ENCODE peak calls at places on chromosome 22, in five cellular contexts. K is uterus, V is endothelial cell of umbilical vein, F is HCT116, X is epithelial cell of esophagus. B is an unnamed sample.

GRCh38 chr22:37764622-37765021 is 43.1 kb upstream of the GCAT start:
- DNase-seq in X (no peak), V (no peak), K (no peak), F (no peak), B (no peak)

GRCh38 chr22:41501209-41501608 is 32.3 kb downstream of the ACO2 start:
- DNase-seq in F (no peak), K (no peak), X (peak), V (peak), B (no peak)

GRCh38 chr22:27108425-27109114 is 451.2 kb downstream of the MIAT start:
- DNase-seq in V (peak), X (peak), K (peak), F (no peak), B (no peak)

GRCh38 chr22:33114570-33114969 is 56.4 kb upstream of the SYN3 start:
- DNase-seq in V (no peak), X (no peak), K (no peak), F (no peak), B (peak)

GRCh38 chr22:35349704-35350538 is 31.0 kb upstream of the HMOX1 start:
- DNase-seq in F (no peak), K (peak), V (no peak), X (no peak), B (peak)

GRCh38 chr22:43136255-43136654 is 6.9 kb downstream of the MCAT start:
- DNase-seq in F (no peak), K (no peak), X (peak), V (peak), B (peak)

GRCh38 chr22:43407591-43407990 is 4.2 kb upstream of the MPPED1 start:
- DNase-seq in V (no peak), F (no peak), X (no peak), K (no peak), B (no peak)

GRCh38 chr22:44112191-44112590 is 68.5 kb upstream of the PARVG start:
- DNase-seq in K (no peak), V (no peak), F (no peak), X (no peak), B (no peak)

GRCh38 chr22:36455571-36456458 is 25.6 kb downstream of the TXN2 start:
- DNase-seq in V (no peak), F (no peak), X (no peak), K (no peak), B (no peak)

GRCh38 chr22:44431256-44431655 is 66.8 kb downstream of the RTL6 start:
- DNase-seq in X (no peak), K (no peak), F (no peak), V (no peak), B (no peak)

GRCh38 chr22:47213571-47214230 is 451.3 kb downstream of the TBC1D22A start:
- DNase-seq in V (no peak), K (no peak), X (no peak), F (peak), B (no peak)

GRCh38 chr22:19430890-19431541 is 517 bp downstream of the HIRA start:
- DNase-seq in X (peak), V (peak), F (no peak), K (peak), B (peak)
- TF ChIP-seq CTCF in X (peak), V (peak), F (peak), K (no peak), B (peak)

DNA sequence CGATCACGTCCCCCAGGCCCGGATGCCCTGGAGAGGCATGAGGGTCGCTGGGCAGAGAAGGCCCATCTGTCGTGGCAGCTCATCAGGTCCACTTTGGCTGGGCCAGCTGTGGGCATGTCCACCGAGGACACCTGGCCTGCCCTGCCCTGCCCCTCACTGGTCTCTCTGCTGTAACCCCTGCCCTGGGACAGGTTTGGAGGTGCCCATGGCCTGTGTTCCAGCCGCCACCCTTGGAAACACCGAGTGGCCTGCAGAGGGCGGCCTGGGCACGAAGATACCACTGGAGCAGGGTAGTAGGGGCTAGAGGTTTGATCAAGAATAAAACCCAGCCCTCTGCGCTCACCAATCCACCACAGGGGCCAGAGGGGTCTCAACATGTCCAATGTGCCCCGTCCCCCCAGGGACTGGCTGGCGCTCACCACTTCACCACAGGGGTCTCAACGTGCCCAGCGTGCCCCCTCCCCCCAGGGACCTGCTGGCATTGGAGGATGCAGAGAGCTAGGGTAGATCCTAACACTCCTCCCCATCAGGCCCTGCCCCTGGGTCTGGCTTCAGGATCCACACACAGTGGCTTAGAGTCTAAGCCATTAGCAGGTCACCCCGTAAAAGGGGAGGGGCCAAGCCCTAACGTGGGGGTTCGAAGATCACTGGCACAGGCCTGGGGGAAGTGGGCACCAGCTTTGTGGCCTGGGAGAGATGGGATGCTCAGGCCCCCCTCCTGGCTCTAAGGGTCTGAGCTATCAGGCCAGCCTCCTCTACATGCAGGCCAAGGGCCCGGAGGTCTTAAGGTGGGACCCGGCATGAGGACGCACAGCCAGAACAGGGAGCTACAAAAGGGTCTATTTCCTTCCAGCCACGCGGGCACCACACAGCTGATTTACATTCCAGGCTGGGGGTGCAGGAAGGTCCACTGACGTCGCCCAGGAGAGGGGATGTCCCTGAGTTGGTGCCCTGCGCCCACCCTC is 1.3 kb upstream of the HDAC10 start:
- DNase-seq in K (peak), V (peak), X (peak), F (no peak), B (no peak)
- H3K4me3 ChIP-seq in K (no peak), V (no peak), X (no peak), F (no peak), B (no peak)

DNA sequence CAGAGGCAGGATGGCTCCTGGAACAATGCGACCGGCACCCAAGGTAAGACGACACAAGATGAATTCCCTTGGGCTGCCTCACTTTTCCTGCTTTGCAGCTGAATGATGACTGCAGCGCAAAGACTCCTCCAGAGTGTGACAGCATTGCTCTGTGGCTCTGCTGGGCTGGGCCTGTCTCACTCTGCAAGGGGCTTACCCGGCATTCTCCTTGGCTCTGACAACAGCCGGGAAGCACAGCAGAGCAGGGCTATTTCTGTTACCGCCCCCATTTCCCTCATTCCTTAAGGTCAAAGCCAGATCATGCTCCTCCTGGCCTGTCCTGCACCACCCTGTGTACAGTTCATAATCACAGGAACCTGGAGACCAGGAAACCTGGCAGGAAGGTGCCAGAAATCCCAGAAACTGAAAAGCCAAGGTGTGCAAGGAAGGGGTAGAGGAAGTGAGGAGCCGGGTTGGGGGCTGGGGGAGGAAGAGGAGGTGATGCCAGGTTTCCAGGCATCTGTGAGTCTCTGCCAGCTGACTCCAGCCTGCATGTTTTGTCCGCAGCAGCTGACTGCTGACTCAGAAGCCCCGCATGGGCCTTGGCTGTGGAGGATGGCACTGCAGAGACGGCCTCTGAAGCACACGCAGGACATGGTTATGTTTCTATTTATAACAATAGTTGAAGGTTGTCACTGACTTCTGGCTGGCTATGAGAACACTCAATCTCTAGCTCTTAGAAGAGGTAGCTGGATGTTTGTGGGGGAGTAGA is 113.6 kb downstream of the MICAL3 start:
- DNase-seq in K (peak), F (no peak), V (peak), X (peak), B (peak)
- TF ChIP-seq CTCF in K (peak), F (no peak), V (peak), X (no peak), B (peak)

DNA sequence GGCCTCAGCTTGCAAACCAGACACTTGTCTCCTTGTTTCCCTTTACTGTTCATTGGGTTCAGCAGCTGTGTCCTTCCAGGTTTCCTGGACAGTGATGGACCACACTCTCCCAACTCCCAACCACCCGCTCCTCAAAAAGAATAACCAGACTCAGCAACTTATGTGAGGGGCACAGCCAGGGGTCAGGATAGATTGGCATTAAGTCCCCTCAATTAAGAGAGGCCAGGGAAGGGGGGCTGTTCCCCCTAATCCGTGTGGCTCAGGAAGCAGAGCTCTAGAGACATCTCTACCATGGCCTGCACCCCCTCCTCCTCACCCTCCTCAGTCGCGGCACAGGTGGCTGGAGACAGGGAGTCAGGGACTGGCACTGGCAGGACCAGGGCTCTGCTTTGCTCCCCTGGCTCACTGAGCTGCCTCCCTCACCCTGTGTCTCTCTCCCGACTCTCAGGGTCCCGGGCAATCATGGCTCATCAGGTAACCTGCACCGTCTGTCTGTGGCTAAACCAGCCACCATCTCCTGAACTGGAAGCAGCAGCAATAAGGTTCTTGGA is 111.7 kb downstream of the ZNF280B start:
- DNase-seq in V (no peak), F (no peak), K (no peak), X (no peak), B (no peak)
- H3K4me3 ChIP-seq in V (no peak), F (no peak), K (no peak), X (no peak), B (no peak)

DNA sequence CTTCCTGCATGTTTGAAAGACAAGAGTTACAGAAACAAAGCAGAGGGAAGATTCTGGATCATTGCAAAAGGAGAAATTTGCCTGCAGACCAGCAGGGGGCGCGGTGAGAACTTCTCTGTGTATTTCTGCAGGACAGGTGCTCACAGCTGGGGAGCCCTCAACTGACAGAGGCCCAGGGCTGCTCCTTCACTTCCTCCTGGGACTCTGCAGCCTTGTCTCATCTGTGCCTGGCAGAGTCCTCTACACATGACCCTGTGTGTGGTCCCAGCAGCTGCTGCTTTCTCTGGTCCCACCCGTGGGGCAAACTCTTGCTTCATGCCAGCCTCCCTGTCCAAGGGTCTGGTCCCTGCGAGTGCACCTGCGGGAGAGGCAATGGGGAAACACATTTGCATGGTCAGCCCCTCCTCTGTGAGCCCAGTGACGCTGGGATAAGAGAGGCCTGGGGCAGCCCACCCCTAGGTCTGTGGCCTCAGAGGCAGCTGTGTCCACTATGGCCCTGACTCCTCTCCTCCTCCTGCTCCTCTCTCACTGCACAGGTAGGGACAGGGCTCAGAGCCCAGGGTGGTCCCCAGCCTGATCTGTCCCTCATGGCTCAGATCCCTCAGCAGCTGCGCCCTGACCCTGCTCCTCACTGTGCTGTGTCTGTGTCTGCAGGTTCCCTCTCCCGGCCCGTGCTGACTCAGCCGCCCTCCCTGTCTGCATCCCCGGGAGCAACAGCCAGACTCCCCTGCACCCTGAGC is 43.2 kb upstream of the VPREB1 start:
- DNase-seq in V (peak), X (peak), K (no peak), F (no peak), B (no peak)
- TF ChIP-seq CTCF in V (peak), X (peak), K (no peak), F (peak), B (peak)

GRCh38 chr22:29581799-29582198 is 886 bp upstream of the NIPSNAP1 start:
- DNase-seq in V (no peak), X (peak), F (no peak), K (no peak), B (no peak)
- H3K4me3 ChIP-seq in V (no peak), X (no peak), F (peak), K (no peak), B (peak)

GRCh38 chr22:30212363-30212995 is 34.1 kb downstream of the LIF start:
- DNase-seq in V (peak), F (peak), X (peak), K (peak), B (peak)
- TF ChIP-seq CTCF in V (no peak), F (peak), X (no peak), K (no peak), B (no peak)

GRCh38 chr22:46062232-46062615 is 85.3 kb upstream of the WNT7B start:
- DNase-seq in V (no peak), X (no peak), K (no peak), F (no peak), B (no peak)
- H3K4me3 ChIP-seq in V (no peak), X (no peak), K (no peak), F (no peak), B (no peak)

GRCh38 chr22:50530857-50531545 is 1.2 kb upstream of the TYMP start:
- DNase-seq in X (peak), F (peak), V (peak), K (peak), B (peak)

GRCh38 chr22:50532824-50533344 is 3.1 kb upstream of the TYMP start:
- DNase-seq in F (no peak), V (no peak), X (no peak), K (no peak), B (no peak)

GRCh38 chr22:50532353-50532700 is 2.5 kb upstream of the TYMP start:
- DNase-seq in F (no peak), K (no peak), X (no peak), V (no peak), B (no peak)

GRCh38 chr22:50530280-50530856 is 556 bp upstream of the TYMP start:
- DNase-seq in V (no peak), F (peak), X (peak), K (peak), B (peak)

DNA sequence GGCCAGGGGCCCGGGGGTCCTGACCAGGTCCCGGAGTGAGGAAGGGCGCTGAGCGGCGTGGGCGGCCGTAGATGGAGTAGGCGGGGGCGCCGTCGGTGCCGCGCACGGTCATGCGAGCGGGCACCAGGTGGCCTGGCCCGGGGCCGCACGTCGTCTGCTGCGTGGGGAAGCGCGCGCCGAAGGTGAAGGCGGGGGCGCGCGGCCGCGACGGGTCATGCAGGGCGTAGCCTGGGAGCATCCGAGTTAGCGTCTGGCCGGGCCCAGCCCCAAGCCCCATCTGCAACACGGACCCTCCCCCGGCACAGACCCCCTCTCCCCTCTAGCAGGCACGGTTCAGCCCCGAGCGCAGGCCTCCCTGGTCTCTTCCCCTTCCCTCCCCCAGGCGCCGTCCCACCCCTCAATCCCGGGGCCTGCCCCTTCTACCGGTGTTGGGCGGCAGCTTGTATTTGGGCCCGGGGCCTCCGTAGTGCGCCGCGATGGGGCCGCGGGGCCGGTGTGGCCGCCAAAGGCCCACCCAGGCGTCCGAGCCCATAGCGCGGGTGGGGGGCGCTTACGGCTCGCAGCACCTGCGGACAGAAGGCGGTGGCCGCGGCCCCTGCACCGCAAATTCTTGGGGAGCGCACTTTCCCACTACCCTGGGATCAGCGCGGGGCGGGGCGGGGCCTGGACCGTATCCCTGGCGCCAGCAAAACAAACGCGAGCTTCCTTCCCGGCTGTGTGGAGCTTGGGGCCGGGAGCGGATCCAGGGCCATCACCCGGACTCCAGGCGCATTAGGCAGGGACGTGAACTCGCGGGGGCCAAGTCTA is 1.9 kb upstream of the TYMP start:
- DNase-seq in K (peak), V (peak), X (peak), F (no peak), B (no peak)
- TF ChIP-seq CTCF in K (no peak), V (no peak), X (no peak), F (no peak), B (no peak)

GRCh38 chr22:39994046-39994565 is 648 bp upstream of the FAM83F start:
- DNase-seq in K (no peak), F (no peak), X (peak), V (no peak), B (no peak)

GRCh38 chr22:39994566-39995345 is at the start of gene FAM83F:
- DNase-seq in K (no peak), X (peak), V (no peak), F (peak), B (no peak)

GRCh38 chr22:39996732-39997131 is 2.0 kb downstream of the FAM83F start:
- DNase-seq in V (peak), F (no peak), K (no peak), X (peak), B (no peak)

GRCh38 chr22:39997421-39997820 is 2.7 kb downstream of the FAM83F start:
- DNase-seq in V (no peak), X (no peak), F (no peak), K (no peak), B (no peak)

GRCh38 chr22:39995346-39996252 is 845 bp downstream of the FAM83F start:
- DNase-seq in K (no peak), X (peak), V (no peak), F (no peak), B (no peak)
- H3K4me3 ChIP-seq in K (no peak), X (peak), V (no peak), F (peak), B (no peak)

B was measured in foreskin fibroblast.